ENCODE peak calls at places on chromosomes 16 and 17, in eight cellular contexts. One of them, this sample, is unnamed.

GRCh38 chr17:28996554-28997096 is 9.2 kb downstream of the SEZ6 start:
- DNase-seq in mesothelial cell of epicardium: no peak
- DNase-seq in breast epithelium: no peak
- DNase-seq in nephron progenitor cell: peak
- DNase-seq in psoas muscle: no peak
- DNase-seq in CD14-positive monocyte: no peak
- DNase-seq in body of pancreas: no peak
- DNase-seq in fibroblast of the aortic adventitia: no peak
- DNase-seq in this sample: no peak

GRCh38 chr17:19707728-19708221 is 8.6 kb downstream of the SLC47A2 start:
- DNase-seq in mesothelial cell of epicardium: no peak
- DNase-seq in breast epithelium: no peak
- DNase-seq in nephron progenitor cell: no peak
- DNase-seq in psoas muscle: no peak
- DNase-seq in CD14-positive monocyte: no peak
- DNase-seq in body of pancreas: no peak
- DNase-seq in fibroblast of the aortic adventitia: no peak
- DNase-seq in this sample: peak

GRCh38 chr17:45316271-45317112 is at the start of gene MAP3K14:
- DNase-seq in mesothelial cell of epicardium: peak
- DNase-seq in breast epithelium: peak
- DNase-seq in nephron progenitor cell: peak
- DNase-seq in psoas muscle: peak
- DNase-seq in CD14-positive monocyte: peak
- DNase-seq in body of pancreas: peak
- DNase-seq in fibroblast of the aortic adventitia: peak
- DNase-seq in this sample: peak

GRCh38 chr17:10178789-10179075 is 19.7 kb downstream of the GAS7 start:
- DNase-seq in mesothelial cell of epicardium: no peak
- DNase-seq in breast epithelium: no peak
- DNase-seq in nephron progenitor cell: no peak
- DNase-seq in psoas muscle: no peak
- DNase-seq in CD14-positive monocyte: no peak
- DNase-seq in body of pancreas: no peak
- DNase-seq in fibroblast of the aortic adventitia: no peak
- DNase-seq in this sample: no peak

GRCh38 chr16:66619534-66620418 is 15.3 kb downstream of the CMTM3 start:
- DNase-seq in mesothelial cell of epicardium: no peak
- DNase-seq in breast epithelium: no peak
- DNase-seq in nephron progenitor cell: no peak
- DNase-seq in psoas muscle: no peak
- DNase-seq in CD14-positive monocyte: no peak
- DNase-seq in body of pancreas: no peak
- DNase-seq in fibroblast of the aortic adventitia: peak
- DNase-seq in this sample: no peak

GRCh38 chr16:12340151-12340733 is 363.7 kb downstream of the SNX29 start:
- DNase-seq in mesothelial cell of epicardium: no peak
- DNase-seq in breast epithelium: no peak
- DNase-seq in nephron progenitor cell: no peak
- DNase-seq in psoas muscle: no peak
- DNase-seq in CD14-positive monocyte: no peak
- DNase-seq in body of pancreas: peak
- DNase-seq in fibroblast of the aortic adventitia: peak
- DNase-seq in this sample: no peak

GRCh38 chr17:30380106-30380420 is 1.3 kb downstream of the CPD start:
- DNase-seq in mesothelial cell of epicardium: no peak
- DNase-seq in breast epithelium: no peak
- DNase-seq in nephron progenitor cell: no peak
- DNase-seq in psoas muscle: no peak
- DNase-seq in CD14-positive monocyte: no peak
- DNase-seq in body of pancreas: no peak
- DNase-seq in fibroblast of the aortic adventitia: peak
- DNase-seq in this sample: no peak

GRCh38 chr17:72996791-72997190 is 95.7 kb downstream of the SLC39A11 start:
- DNase-seq in mesothelial cell of epicardium: no peak
- DNase-seq in breast epithelium: no peak
- DNase-seq in nephron progenitor cell: no peak
- DNase-seq in psoas muscle: no peak
- DNase-seq in CD14-positive monocyte: no peak
- DNase-seq in body of pancreas: no peak
- DNase-seq in fibroblast of the aortic adventitia: no peak
- DNase-seq in this sample: no peak

GRCh38 chr17:75892556-75893224 is 4.1 kb downstream of the TRIM65 start:
- DNase-seq in mesothelial cell of epicardium: no peak
- DNase-seq in breast epithelium: no peak
- DNase-seq in nephron progenitor cell: no peak
- DNase-seq in psoas muscle: no peak
- DNase-seq in CD14-positive monocyte: no peak
- DNase-seq in body of pancreas: no peak
- DNase-seq in fibroblast of the aortic adventitia: no peak
- DNase-seq in this sample: no peak

GRCh38 chr16:68031951-68032350 is 8.9 kb downstream of the DUS2 start:
- DNase-seq in mesothelial cell of epicardium: no peak
- DNase-seq in breast epithelium: no peak
- DNase-seq in nephron progenitor cell: no peak
- DNase-seq in psoas muscle: no peak
- DNase-seq in CD14-positive monocyte: no peak
- DNase-seq in body of pancreas: no peak
- DNase-seq in fibroblast of the aortic adventitia: no peak
- DNase-seq in this sample: no peak

GRCh38 chr17:76614912-76615617 is 28.5 kb downstream of the ST6GALNAC1 start:
- DNase-seq in mesothelial cell of epicardium: no peak
- DNase-seq in breast epithelium: no peak
- DNase-seq in nephron progenitor cell: no peak
- DNase-seq in psoas muscle: no peak
- DNase-seq in CD14-positive monocyte: no peak
- DNase-seq in body of pancreas: no peak
- DNase-seq in fibroblast of the aortic adventitia: no peak
- DNase-seq in this sample: no peak

GRCh38 chr17:6695565-6695964 is 17.6 kb downstream of the SLC13A5 start:
- DNase-seq in mesothelial cell of epicardium: no peak
- DNase-seq in breast epithelium: no peak
- DNase-seq in nephron progenitor cell: no peak
- DNase-seq in psoas muscle: no peak
- DNase-seq in CD14-positive monocyte: no peak
- DNase-seq in body of pancreas: no peak
- DNase-seq in fibroblast of the aortic adventitia: no peak
- DNase-seq in this sample: no peak

GRCh38 chr17:50101346-50102163 is 6.4 kb downstream of the PDK2 start:
- DNase-seq in mesothelial cell of epicardium: peak
- DNase-seq in breast epithelium: no peak
- DNase-seq in nephron progenitor cell: peak
- DNase-seq in psoas muscle: peak
- DNase-seq in CD14-positive monocyte: no peak
- DNase-seq in body of pancreas: peak
- DNase-seq in fibroblast of the aortic adventitia: peak
- DNase-seq in this sample: no peak

GRCh38 chr16:2971134-2971984 is 2.2 kb downstream of the PAQR4 start:
- DNase-seq in mesothelial cell of epicardium: no peak
- DNase-seq in breast epithelium: no peak
- DNase-seq in nephron progenitor cell: no peak
- DNase-seq in psoas muscle: no peak
- DNase-seq in CD14-positive monocyte: no peak
- DNase-seq in body of pancreas: no peak
- DNase-seq in fibroblast of the aortic adventitia: no peak
- DNase-seq in this sample: no peak

GRCh38 chr16:81710596-81710995 is 68.5 kb upstream of the PLCG2 start:
- DNase-seq in mesothelial cell of epicardium: no peak
- DNase-seq in breast epithelium: no peak
- DNase-seq in nephron progenitor cell: no peak
- DNase-seq in psoas muscle: no peak
- DNase-seq in CD14-positive monocyte: no peak
- DNase-seq in body of pancreas: no peak
- DNase-seq in fibroblast of the aortic adventitia: no peak
- DNase-seq in this sample: no peak

GRCh38 chr16:27439273-27440018 is 37.5 kb downstream of the IL21R start:
- DNase-seq in mesothelial cell of epicardium: no peak
- DNase-seq in breast epithelium: no peak
- DNase-seq in nephron progenitor cell: no peak
- DNase-seq in psoas muscle: no peak
- DNase-seq in CD14-positive monocyte: peak
- DNase-seq in body of pancreas: no peak
- DNase-seq in fibroblast of the aortic adventitia: no peak
- DNase-seq in this sample: no peak

GRCh38 chr16:47236716-47237115 is 93.0 kb upstream of the NETO2 start:
- DNase-seq in mesothelial cell of epicardium: no peak
- DNase-seq in breast epithelium: no peak
- DNase-seq in nephron progenitor cell: no peak
- DNase-seq in psoas muscle: no peak
- DNase-seq in CD14-positive monocyte: no peak
- DNase-seq in body of pancreas: no peak
- DNase-seq in fibroblast of the aortic adventitia: no peak
- DNase-seq in this sample: no peak

GRCh38 chr17:73952498-73953205 is 250.8 kb upstream of the RPL38 start:
- DNase-seq in mesothelial cell of epicardium: peak
- DNase-seq in breast epithelium: no peak
- DNase-seq in nephron progenitor cell: peak
- DNase-seq in psoas muscle: peak
- DNase-seq in CD14-positive monocyte: no peak
- DNase-seq in body of pancreas: no peak
- DNase-seq in fibroblast of the aortic adventitia: no peak
- DNase-seq in this sample: no peak

GRCh38 chr16:23506606-23506994 is 3.7 kb downstream of the GGA2 start:
- DNase-seq in mesothelial cell of epicardium: no peak
- DNase-seq in breast epithelium: no peak
- DNase-seq in nephron progenitor cell: no peak
- DNase-seq in psoas muscle: no peak
- DNase-seq in CD14-positive monocyte: no peak
- DNase-seq in body of pancreas: no peak
- DNase-seq in fibroblast of the aortic adventitia: no peak
- DNase-seq in this sample: no peak

GRCh38 chr16:23504076-23504452 is 6.2 kb downstream of the GGA2 start:
- DNase-seq in mesothelial cell of epicardium: no peak
- DNase-seq in breast epithelium: no peak
- DNase-seq in nephron progenitor cell: no peak
- DNase-seq in psoas muscle: peak
- DNase-seq in CD14-positive monocyte: peak
- DNase-seq in body of pancreas: peak
- DNase-seq in fibroblast of the aortic adventitia: peak
- DNase-seq in this sample: no peak

GRCh38 chr16:23505180-23505665 is 5.1 kb downstream of the GGA2 start:
- DNase-seq in mesothelial cell of epicardium: no peak
- DNase-seq in breast epithelium: no peak
- DNase-seq in nephron progenitor cell: no peak
- DNase-seq in psoas muscle: no peak
- DNase-seq in CD14-positive monocyte: no peak
- DNase-seq in body of pancreas: no peak
- DNase-seq in fibroblast of the aortic adventitia: no peak
- DNase-seq in this sample: no peak

GRCh38 chr16:23505942-23506605 is 4.2 kb downstream of the GGA2 start:
- DNase-seq in mesothelial cell of epicardium: no peak
- DNase-seq in breast epithelium: no peak
- DNase-seq in nephron progenitor cell: no peak
- DNase-seq in psoas muscle: no peak
- DNase-seq in CD14-positive monocyte: no peak
- DNase-seq in body of pancreas: no peak
- DNase-seq in fibroblast of the aortic adventitia: no peak
- DNase-seq in this sample: no peak

GRCh38 chr16:23504453-23505179 is 5.7 kb downstream of the GGA2 start:
- DNase-seq in mesothelial cell of epicardium: no peak
- DNase-seq in breast epithelium: no peak
- DNase-seq in nephron progenitor cell: no peak
- DNase-seq in psoas muscle: peak
- DNase-seq in CD14-positive monocyte: peak
- DNase-seq in body of pancreas: peak
- DNase-seq in fibroblast of the aortic adventitia: peak
- DNase-seq in this sample: no peak
- TF ChIP-seq CTCF in mesothelial cell of epicardium: no peak
- TF ChIP-seq CTCF in breast epithelium: no peak
- TF ChIP-seq CTCF in nephron progenitor cell: no peak
- TF ChIP-seq CTCF in psoas muscle: no peak
- TF ChIP-seq CTCF in CD14-positive monocyte: peak
- TF ChIP-seq CTCF in body of pancreas: no peak
- TF ChIP-seq CTCF in fibroblast of the aortic adventitia: no peak
- TF ChIP-seq CTCF in this sample: no peak

GRCh38 chr17:79765708-79766107 is 12.2 kb upstream of the CBX2 start:
- DNase-seq in mesothelial cell of epicardium: no peak
- DNase-seq in breast epithelium: no peak
- DNase-seq in nephron progenitor cell: no peak
- DNase-seq in psoas muscle: no peak
- DNase-seq in CD14-positive monocyte: no peak
- DNase-seq in body of pancreas: no peak
- DNase-seq in fibroblast of the aortic adventitia: no peak
- DNase-seq in this sample: no peak
- TF ChIP-seq CTCF in mesothelial cell of epicardium: no peak
- TF ChIP-seq CTCF in breast epithelium: no peak
- TF ChIP-seq CTCF in nephron progenitor cell: no peak
- TF ChIP-seq CTCF in psoas muscle: no peak
- TF ChIP-seq CTCF in CD14-positive monocyte: no peak
- TF ChIP-seq CTCF in body of pancreas: no peak
- TF ChIP-seq CTCF in fibroblast of the aortic adventitia: no peak
- TF ChIP-seq CTCF in this sample: no peak

DNA sequence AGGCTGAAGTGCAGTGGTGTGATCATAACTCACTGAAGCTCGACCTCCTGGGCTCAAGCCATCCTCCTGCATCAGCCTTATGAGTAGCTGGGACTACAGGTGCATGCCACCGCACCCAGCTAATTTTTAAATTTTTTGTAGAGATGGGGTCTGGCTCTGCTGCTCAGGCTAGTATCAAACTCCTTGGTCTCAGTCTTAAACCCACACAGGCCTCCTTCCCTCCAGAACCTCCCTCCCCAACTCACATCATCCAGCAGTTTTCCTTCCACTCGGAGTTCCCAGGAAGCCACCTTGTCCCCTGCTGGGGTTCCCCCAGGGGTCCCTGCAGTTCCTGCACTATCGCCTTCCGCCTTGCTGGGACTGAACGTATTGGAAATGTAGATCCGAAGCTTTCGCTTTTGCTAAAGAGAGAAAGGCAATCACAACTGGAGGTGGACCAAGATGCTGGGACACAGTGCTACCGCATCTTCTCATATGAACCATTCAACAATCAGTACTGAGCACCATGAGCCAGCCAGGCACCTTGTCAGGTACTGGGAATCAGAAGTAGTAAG is 7.2 kb downstream of the SMARCD2 start:
- DNase-seq in mesothelial cell of epicardium: no peak
- DNase-seq in breast epithelium: no peak
- DNase-seq in nephron progenitor cell: no peak
- DNase-seq in psoas muscle: no peak
- DNase-seq in CD14-positive monocyte: no peak
- DNase-seq in body of pancreas: no peak
- DNase-seq in fibroblast of the aortic adventitia: no peak
- DNase-seq in this sample: no peak
- TF ChIP-seq CTCF in mesothelial cell of epicardium: no peak
- TF ChIP-seq CTCF in breast epithelium: no peak
- TF ChIP-seq CTCF in nephron progenitor cell: no peak
- TF ChIP-seq CTCF in psoas muscle: no peak
- TF ChIP-seq CTCF in CD14-positive monocyte: peak
- TF ChIP-seq CTCF in body of pancreas: no peak
- TF ChIP-seq CTCF in fibroblast of the aortic adventitia: no peak
- TF ChIP-seq CTCF in this sample: no peak

DNA sequence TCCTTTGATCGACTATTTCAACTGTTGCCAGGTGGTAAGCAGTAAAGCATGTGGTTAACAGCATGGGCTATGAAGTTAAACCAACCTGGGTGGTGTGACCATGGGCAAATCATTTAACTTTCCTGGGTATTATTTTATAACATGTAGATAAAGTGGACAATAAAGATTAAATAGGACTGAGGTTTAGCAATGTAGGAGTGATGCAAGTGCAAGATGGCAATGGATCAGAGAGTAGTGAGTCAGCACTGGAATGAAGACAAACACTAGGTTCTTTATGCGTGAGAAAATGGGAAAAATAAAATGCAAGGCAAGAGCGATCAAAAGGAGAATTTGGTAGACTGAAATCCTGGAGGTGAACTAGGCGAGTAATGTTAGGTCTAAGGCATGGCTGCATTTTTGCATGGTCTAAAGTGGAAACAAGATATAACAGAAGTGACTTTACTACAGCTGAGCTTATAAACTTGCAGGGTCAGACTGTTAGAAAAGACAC is 222.4 kb upstream of the AXIN2 start:
- DNase-seq in mesothelial cell of epicardium: no peak
- DNase-seq in breast epithelium: no peak
- DNase-seq in nephron progenitor cell: no peak
- DNase-seq in psoas muscle: no peak
- DNase-seq in CD14-positive monocyte: no peak
- DNase-seq in body of pancreas: no peak
- DNase-seq in fibroblast of the aortic adventitia: peak
- DNase-seq in this sample: no peak
- TF ChIP-seq CTCF in mesothelial cell of epicardium: no peak
- TF ChIP-seq CTCF in breast epithelium: no peak
- TF ChIP-seq CTCF in nephron progenitor cell: no peak
- TF ChIP-seq CTCF in psoas muscle: no peak
- TF ChIP-seq CTCF in CD14-positive monocyte: no peak
- TF ChIP-seq CTCF in body of pancreas: no peak
- TF ChIP-seq CTCF in fibroblast of the aortic adventitia: no peak
- TF ChIP-seq CTCF in this sample: no peak

This sample was measured in osteocyte.